ENCODE peak calls at places on chromosomes 5 and 9, in seven cellular contexts. One of them, this sample, is unnamed.

GRCh38 chr5:51187953-51188591 is 195.2 kb upstream of the ISL1 start:
- DNase-seq in activated naive CD4-positive, alpha-beta T cell treated with anti-CD3 and anti-CD28 coated beads for 36 hours: no peak
- DNase-seq in activated T-helper 1 cell treated with Interleukin-2 at 50 U/mL for 16 hours: no peak
- DNase-seq in CD8-positive, alpha-beta T cell: no peak
- DNase-seq in activated CD8-positive, alpha-beta memory T cell treated with anti-CD3 and anti-CD28 coated beads for 4 hours: no peak
- DNase-seq in sciatic nerve: no peak
- DNase-seq in activated CD4-positive, alpha-beta T cell treated with anti-CD3 and anti-CD28 coated beads for 24 hours: no peak
- DNase-seq in this sample: no peak

GRCh38 chr5:9168791-9169611 is 376.9 kb downstream of the SEMA5A start:
- DNase-seq in activated CD8-positive, alpha-beta memory T cell treated with anti-CD3 and anti-CD28 coated beads for 4 hours: no peak
- DNase-seq in activated T-helper 1 cell treated with Interleukin-2 at 50 U/mL for 16 hours: no peak
- DNase-seq in sciatic nerve: no peak
- DNase-seq in activated CD4-positive, alpha-beta T cell treated with anti-CD3 and anti-CD28 coated beads for 24 hours: no peak
- DNase-seq in CD8-positive, alpha-beta T cell: no peak
- DNase-seq in activated naive CD4-positive, alpha-beta T cell treated with anti-CD3 and anti-CD28 coated beads for 36 hours: no peak
- DNase-seq in this sample: no peak

GRCh38 chr9:136373300-136374182 is at the start of gene CARD9:
- DNase-seq in activated CD4-positive, alpha-beta T cell treated with anti-CD3 and anti-CD28 coated beads for 24 hours: no peak
- DNase-seq in sciatic nerve: no peak
- DNase-seq in activated CD8-positive, alpha-beta memory T cell treated with anti-CD3 and anti-CD28 coated beads for 4 hours: no peak
- DNase-seq in activated naive CD4-positive, alpha-beta T cell treated with anti-CD3 and anti-CD28 coated beads for 36 hours: no peak
- DNase-seq in activated T-helper 1 cell treated with Interleukin-2 at 50 U/mL for 16 hours: no peak
- DNase-seq in CD8-positive, alpha-beta T cell: no peak
- DNase-seq in this sample: no peak

GRCh38 chr9:4923141-4923540 is 61.9 kb upstream of the JAK2 start:
- DNase-seq in activated T-helper 1 cell treated with Interleukin-2 at 50 U/mL for 16 hours: no peak
- DNase-seq in sciatic nerve: no peak
- DNase-seq in activated CD4-positive, alpha-beta T cell treated with anti-CD3 and anti-CD28 coated beads for 24 hours: no peak
- DNase-seq in CD8-positive, alpha-beta T cell: no peak
- DNase-seq in activated naive CD4-positive, alpha-beta T cell treated with anti-CD3 and anti-CD28 coated beads for 36 hours: no peak
- DNase-seq in activated CD8-positive, alpha-beta memory T cell treated with anti-CD3 and anti-CD28 coated beads for 4 hours: no peak
- DNase-seq in this sample: no peak

GRCh38 chr5:134784241-134784920 is 25.8 kb downstream of the DDX46 start:
- DNase-seq in CD8-positive, alpha-beta T cell: no peak
- DNase-seq in activated naive CD4-positive, alpha-beta T cell treated with anti-CD3 and anti-CD28 coated beads for 36 hours: no peak
- DNase-seq in activated CD4-positive, alpha-beta T cell treated with anti-CD3 and anti-CD28 coated beads for 24 hours: no peak
- DNase-seq in sciatic nerve: no peak
- DNase-seq in activated CD8-positive, alpha-beta memory T cell treated with anti-CD3 and anti-CD28 coated beads for 4 hours: no peak
- DNase-seq in activated T-helper 1 cell treated with Interleukin-2 at 50 U/mL for 16 hours: no peak
- DNase-seq in this sample: no peak

GRCh38 chr9:136983611-136984314 is 970 bp downstream of the LCNL1 start:
- DNase-seq in activated T-helper 1 cell treated with Interleukin-2 at 50 U/mL for 16 hours: no peak
- DNase-seq in activated naive CD4-positive, alpha-beta T cell treated with anti-CD3 and anti-CD28 coated beads for 36 hours: no peak
- DNase-seq in sciatic nerve: no peak
- DNase-seq in activated CD4-positive, alpha-beta T cell treated with anti-CD3 and anti-CD28 coated beads for 24 hours: no peak
- DNase-seq in activated CD8-positive, alpha-beta memory T cell treated with anti-CD3 and anti-CD28 coated beads for 4 hours: no peak
- DNase-seq in CD8-positive, alpha-beta T cell: no peak
- DNase-seq in this sample: no peak

GRCh38 chr9:92439921-92440750 is 15.9 kb upstream of the OMD start:
- DNase-seq in CD8-positive, alpha-beta T cell: no peak
- DNase-seq in activated CD8-positive, alpha-beta memory T cell treated with anti-CD3 and anti-CD28 coated beads for 4 hours: no peak
- DNase-seq in activated T-helper 1 cell treated with Interleukin-2 at 50 U/mL for 16 hours: no peak
- DNase-seq in activated naive CD4-positive, alpha-beta T cell treated with anti-CD3 and anti-CD28 coated beads for 36 hours: no peak
- DNase-seq in sciatic nerve: no peak
- DNase-seq in activated CD4-positive, alpha-beta T cell treated with anti-CD3 and anti-CD28 coated beads for 24 hours: no peak
- DNase-seq in this sample: no peak

GRCh38 chr9:22010881-22011625 is 1.9 kb upstream of the CDKN2B start:
- DNase-seq in activated CD8-positive, alpha-beta memory T cell treated with anti-CD3 and anti-CD28 coated beads for 4 hours: no peak
- DNase-seq in CD8-positive, alpha-beta T cell: no peak
- DNase-seq in sciatic nerve: peak; percentile 60
- DNase-seq in activated naive CD4-positive, alpha-beta T cell treated with anti-CD3 and anti-CD28 coated beads for 36 hours: peak; percentile 40
- DNase-seq in activated T-helper 1 cell treated with Interleukin-2 at 50 U/mL for 16 hours: no peak
- DNase-seq in activated CD4-positive, alpha-beta T cell treated with anti-CD3 and anti-CD28 coated beads for 24 hours: no peak
- DNase-seq in this sample: no peak

GRCh38 chr9:114487607-114488300 is 17.5 kb downstream of the WHRN start:
- DNase-seq in sciatic nerve: no peak
- DNase-seq in activated CD4-positive, alpha-beta T cell treated with anti-CD3 and anti-CD28 coated beads for 24 hours: peak; percentile 24
- DNase-seq in activated T-helper 1 cell treated with Interleukin-2 at 50 U/mL for 16 hours: peak; percentile 34
- DNase-seq in activated CD8-positive, alpha-beta memory T cell treated with anti-CD3 and anti-CD28 coated beads for 4 hours: peak; percentile 35
- DNase-seq in CD8-positive, alpha-beta T cell: peak; percentile 44
- DNase-seq in activated naive CD4-positive, alpha-beta T cell treated with anti-CD3 and anti-CD28 coated beads for 36 hours: peak; percentile 81
- DNase-seq in this sample: peak; percentile 83

GRCh38 chr9:111700776-111701175 is 39.4 kb downstream of the GNG10 start:
- DNase-seq in activated CD4-positive, alpha-beta T cell treated with anti-CD3 and anti-CD28 coated beads for 24 hours: no peak
- DNase-seq in activated naive CD4-positive, alpha-beta T cell treated with anti-CD3 and anti-CD28 coated beads for 36 hours: no peak
- DNase-seq in activated T-helper 1 cell treated with Interleukin-2 at 50 U/mL for 16 hours: no peak
- DNase-seq in CD8-positive, alpha-beta T cell: no peak
- DNase-seq in activated CD8-positive, alpha-beta memory T cell treated with anti-CD3 and anti-CD28 coated beads for 4 hours: no peak
- DNase-seq in sciatic nerve: no peak
- DNase-seq in this sample: no peak

GRCh38 chr5:115898656-115899055 is 56.9 kb downstream of the AP3S1 start:
- DNase-seq in activated naive CD4-positive, alpha-beta T cell treated with anti-CD3 and anti-CD28 coated beads for 36 hours: no peak
- DNase-seq in activated T-helper 1 cell treated with Interleukin-2 at 50 U/mL for 16 hours: no peak
- DNase-seq in CD8-positive, alpha-beta T cell: no peak
- DNase-seq in sciatic nerve: no peak
- DNase-seq in activated CD4-positive, alpha-beta T cell treated with anti-CD3 and anti-CD28 coated beads for 24 hours: no peak
- DNase-seq in activated CD8-positive, alpha-beta memory T cell treated with anti-CD3 and anti-CD28 coated beads for 4 hours: no peak
- DNase-seq in this sample: no peak

GRCh38 chr5:144144956-144145751 is 25.3 kb downstream of the YIPF5 start:
- DNase-seq in CD8-positive, alpha-beta T cell: no peak
- DNase-seq in sciatic nerve: no peak
- DNase-seq in activated naive CD4-positive, alpha-beta T cell treated with anti-CD3 and anti-CD28 coated beads for 36 hours: no peak
- DNase-seq in activated CD8-positive, alpha-beta memory T cell treated with anti-CD3 and anti-CD28 coated beads for 4 hours: no peak
- DNase-seq in activated CD4-positive, alpha-beta T cell treated with anti-CD3 and anti-CD28 coated beads for 24 hours: no peak
- DNase-seq in activated T-helper 1 cell treated with Interleukin-2 at 50 U/mL for 16 hours: no peak
- DNase-seq in this sample: no peak

GRCh38 chr9:137084526-137084925 is 2.3 kb upstream of the MAN1B1 start:
- DNase-seq in activated T-helper 1 cell treated with Interleukin-2 at 50 U/mL for 16 hours: no peak
- DNase-seq in activated naive CD4-positive, alpha-beta T cell treated with anti-CD3 and anti-CD28 coated beads for 36 hours: no peak
- DNase-seq in activated CD4-positive, alpha-beta T cell treated with anti-CD3 and anti-CD28 coated beads for 24 hours: no peak
- DNase-seq in sciatic nerve: no peak
- DNase-seq in CD8-positive, alpha-beta T cell: no peak
- DNase-seq in activated CD8-positive, alpha-beta memory T cell treated with anti-CD3 and anti-CD28 coated beads for 4 hours: no peak
- DNase-seq in this sample: no peak

GRCh38 chr5:142547445-142548374 is 138.2 kb downstream of the FGF1 start:
- DNase-seq in activated CD4-positive, alpha-beta T cell treated with anti-CD3 and anti-CD28 coated beads for 24 hours: no peak
- DNase-seq in activated naive CD4-positive, alpha-beta T cell treated with anti-CD3 and anti-CD28 coated beads for 36 hours: no peak
- DNase-seq in CD8-positive, alpha-beta T cell: no peak
- DNase-seq in sciatic nerve: no peak
- DNase-seq in activated CD8-positive, alpha-beta memory T cell treated with anti-CD3 and anti-CD28 coated beads for 4 hours: no peak
- DNase-seq in activated T-helper 1 cell treated with Interleukin-2 at 50 U/mL for 16 hours: no peak
- DNase-seq in this sample: no peak

This sample was measured in mesenteric fat pad.